ENCODE peak calls at places on chromosome 20, in seven cellular contexts. J is psoas muscle, S is H7, R is left cardiac atrium, K is progenitor cell of endocrine pancreas, F is ACHN, M is AG08396. N is an unnamed sample.

GRCh38 chr20:18645196-18645745 is 57.4 kb downstream of the DTD1 start:
- DNase-seq in R (no peak), J (no peak), K (no peak), M (no peak), F (no peak), S (no peak), N (no peak)

GRCh38 chr20:51978081-51978501 is 175.8 kb upstream of the SALL4 start:
- DNase-seq in M (no peak), S (no peak), R (no peak), J (no peak), K (no peak), F (no peak), N (no peak)

GRCh38 chr20:10649817-10650200 is 24.0 kb downstream of the JAG1 start:
- DNase-seq in J (no peak), R (peak; percentile 8), F (peak; percentile 27), K (no peak), S (no peak), M (no peak), N (no peak)

GRCh38 chr20:56358600-56359211 is at the start of gene FAM210B:
- DNase-seq in M (peak; percentile 99), S (peak; percentile 99), K (peak; percentile 77), J (peak; percentile 91), F (peak; percentile 87), R (peak; percentile 92), N (peak; percentile 92)

GRCh38 chr20:965956-966355 is 36.2 kb downstream of the RSPO4 start:
- DNase-seq in K (no peak), S (no peak), R (no peak), M (no peak), J (no peak), F (no peak), N (no peak)

GRCh38 chr20:45782890-45783289 is 8.8 kb downstream of the WFDC3 start:
- DNase-seq in K (no peak), R (no peak), F (no peak), J (no peak), M (no peak), S (no peak), N (no peak)

GRCh38 chr20:38272961-38273360 is 12.4 kb upstream of the KIAA1755 start:
- DNase-seq in R (no peak), M (peak; percentile 47), S (no peak), J (no peak), F (no peak), K (no peak), N (no peak)

GRCh38 chr20:1171461-1172093 is 13.2 kb downstream of the TMEM74B start:
- DNase-seq in S (peak; percentile 79), J (no peak), M (peak; percentile 45), F (peak; percentile 41), R (no peak), K (peak; percentile 61), N (no peak)

GRCh38 chr20:25248501-25249172 is 752 bp downstream of the PYGB start:
- DNase-seq in J (peak; percentile 39), M (peak; percentile 63), K (peak; percentile 28), F (peak; percentile 35), R (peak; percentile 64), S (peak; percentile 82), N (peak; percentile 78)

GRCh38 chr20:44234566-44235317 is 12.4 kb upstream of the GDAP1L1 start:
- DNase-seq in R (no peak), K (no peak), M (no peak), S (no peak), J (no peak), F (no peak), N (no peak)

GRCh38 chr20:19588731-19589130 is 169.3 kb upstream of the RIN2 start:
- DNase-seq in R (no peak), F (no peak), M (no peak), S (no peak), J (no peak), K (no peak), N (no peak)

GRCh38 chr20:63064310-63064709 is 57.5 kb upstream of the BHLHE23 start:
- DNase-seq in J (no peak), M (no peak), S (peak; percentile 81), K (no peak), F (no peak), R (peak; percentile 8), N (peak; percentile 60)

GRCh38 chr20:252801-253200 is 4.7 kb upstream of the DEFB132 start:
- DNase-seq in M (no peak), J (no peak), F (no peak), R (no peak), K (no peak), S (no peak), N (no peak)

GRCh38 chr20:32610897-32611218 is 25.7 kb upstream of the NOL4L start:
- DNase-seq in J (no peak), F (no peak), R (no peak), K (no peak), S (peak; percentile 72), M (no peak), N (no peak)

GRCh38 chr20:11604339-11604738 is 313.4 kb upstream of the BTBD3 start:
- DNase-seq in F (no peak), R (no peak), S (no peak), J (no peak), M (no peak), K (no peak), N (no peak)

GRCh38 chr20:40441771-40442170 is 247.3 kb downstream of the MAFB start:
- DNase-seq in K (no peak), M (no peak), F (no peak), J (no peak), R (no peak), S (no peak), N (no peak)

GRCh38 chr20:45445805-45446562 is 23.6 kb upstream of the WFDC2 start:
- DNase-seq in J (no peak), K (peak; percentile 43), F (peak; percentile 24), S (peak; percentile 67), M (peak; percentile 40), R (no peak), N (no peak)

GRCh38 chr20:23399568-23400241 is 21.6 kb downstream of the NAPB start:
- DNase-seq in J (no peak), K (no peak), R (no peak), M (no peak), F (no peak), S (no peak), N (no peak)

GRCh38 chr20:6994452-6994851 is 227.0 kb downstream of the BMP2 start:
- DNase-seq in J (no peak), M (no peak), R (no peak), K (no peak), F (no peak), S (no peak), N (no peak)

GRCh38 chr20:32396656-32397160 is 38.6 kb downstream of the ASXL1 start:
- DNase-seq in K (no peak), M (no peak), J (no peak), S (no peak), R (no peak), F (no peak), N (no peak)

GRCh38 chr20:24970743-24971142 is 21.7 kb downstream of the CST7 start:
- DNase-seq in S (no peak), K (no peak), F (no peak), R (no peak), J (no peak), M (no peak), N (no peak)

GRCh38 chr20:33851842-33852466 is 40.8 kb downstream of the CHMP4B start:
- DNase-seq in R (no peak), K (no peak), S (no peak), F (no peak), J (no peak), M (no peak), N (no peak)

GRCh38 chr20:33733654-33734576 is 2.1 kb downstream of the ZNF341 start:
- DNase-seq in R (no peak), K (no peak), J (no peak), S (no peak), F (peak; percentile 59), M (peak; percentile 75), N (no peak)

GRCh38 chr20:63475209-63475608 is 2.8 kb upstream of the KCNQ2 start:
- DNase-seq in J (no peak), K (peak; percentile 47), S (peak; percentile 95), F (peak; percentile 45), R (no peak), M (peak; percentile 74), N (no peak)

GRCh38 chr20:7496394-7497111 is 443.7 kb downstream of the HAO1 start:
- DNase-seq in K (no peak), F (no peak), R (no peak), M (no peak), J (no peak), S (no peak), N (no peak)

GRCh38 chr20:37673429-37673828 is 20.4 kb upstream of the CTNNBL1 start:
- DNase-seq in M (no peak), K (no peak), R (no peak), S (no peak), J (no peak), F (no peak), N (no peak)

GRCh38 chr20:49669601-49670189 is 44.0 kb downstream of the B4GALT5 start:
- DNase-seq in J (no peak), M (no peak), F (no peak), K (no peak), R (no peak), S (no peak), N (no peak)

GRCh38 chr20:44085616-44086434 is 101.2 kb downstream of the JPH2 start:
- DNase-seq in K (no peak), S (no peak), J (no peak), M (no peak), R (no peak), F (no peak), N (no peak)

GRCh38 chr20:58555078-58555765 is 40.0 kb upstream of the APCDD1L start:
- DNase-seq in S (no peak), M (peak; percentile 77), K (no peak), F (peak; percentile 35), R (no peak), J (no peak), N (no peak)

N was measured in cardiac septum.